ENCODE peak calls at places on chromosomes 12 and 14, in nine cellular contexts. M, P, C, B, F, V, T, W and N are unnamed samples.

GRCh38 chr12:113065126-113066007 is 8.8 kb downstream of the DTX1 start:
- ATAC-seq in M (peak), P (peak), C (no peak), B (no peak), F (no peak), V (no peak), T (peak), W (peak), N (peak)

GRCh38 chr12:49540229-49541139 is 1.7 kb downstream of the KCNH3 start:
- ATAC-seq in M (no peak), P (no peak), C (no peak), B (no peak), F (no peak), V (no peak), T (no peak), W (no peak), N (no peak)

GRCh38 chr14:39368261-39368959 is 63.8 kb downstream of the FBXO33 start:
- ATAC-seq in M (peak), P (peak), C (peak), B (peak), F (peak), V (no peak), T (peak), W (peak), N (no peak)

GRCh38 chr12:119578112-119578511 is 15.5 kb upstream of the TMEM233 start:
- ATAC-seq in M (no peak), P (no peak), C (no peak), B (no peak), F (no peak), V (no peak), T (no peak), W (no peak), N (no peak)

GRCh38 chr14:71497645-71498086 is 434.6 kb upstream of the RGS6 start:
- ATAC-seq in M (no peak), P (peak), C (no peak), B (peak), F (no peak), V (peak), T (peak), W (no peak), N (no peak)

GRCh38 chr12:85866929-85867776 is 6.9 kb upstream of the NTS start:
- ATAC-seq in M (peak), P (peak), C (peak), B (peak), F (peak), V (no peak), T (peak), W (no peak), N (peak)

GRCh38 chr14:75493580-75494130 is 28.6 kb upstream of the BATF start:
- ATAC-seq in M (no peak), P (peak), C (no peak), B (no peak), F (no peak), V (no peak), T (no peak), W (no peak), N (no peak)

GRCh38 chr14:55749946-55750345 is 169.9 kb downstream of the KTN1 start:
- ATAC-seq in M (no peak), P (no peak), C (no peak), B (no peak), F (no peak), V (no peak), T (no peak), W (no peak), N (no peak)

GRCh38 chr12:84994436-84994835 is 41.6 kb downstream of the TSPAN19 start:
- ATAC-seq in M (no peak), P (no peak), C (no peak), B (no peak), F (no peak), V (no peak), T (no peak), W (no peak), N (no peak)

GRCh38 chr12:53660064-53660463 is 15.8 kb downstream of the ATP5MC2 start:
- ATAC-seq in M (peak), P (no peak), C (peak), B (no peak), F (no peak), V (no peak), T (no peak), W (peak), N (no peak)

GRCh38 chr12:75774309-75775052 is 257.1 kb downstream of the PHLDA1 start:
- ATAC-seq in M (no peak), P (peak), C (no peak), B (no peak), F (no peak), V (no peak), T (no peak), W (no peak), N (no peak)

GRCh38 chr14:67892466-67893120 is 73.0 kb downstream of the RAD51B start:
- ATAC-seq in M (no peak), P (no peak), C (no peak), B (no peak), F (no peak), V (no peak), T (no peak), W (no peak), N (no peak)

GRCh38 chr12:643478-644292 is 19.6 kb downstream of the NINJ2 start:
- ATAC-seq in M (no peak), P (peak), C (peak), B (peak), F (no peak), V (no peak), T (no peak), W (peak), N (peak)

GRCh38 chr14:54267172-54267571 is 129.6 kb upstream of the CDKN3 start:
- ATAC-seq in M (no peak), P (peak), C (no peak), B (no peak), F (no peak), V (peak), T (no peak), W (no peak), N (no peak)

GRCh38 chr14:26401170-26401968 is 196.5 kb downstream of the NOVA1 start:
- ATAC-seq in M (no peak), P (no peak), C (no peak), B (no peak), F (no peak), V (no peak), T (no peak), W (no peak), N (no peak)

GRCh38 chr12:91105807-91106206 is 5.5 kb downstream of the LUM start:
- ATAC-seq in M (no peak), P (no peak), C (no peak), B (no peak), F (no peak), V (no peak), T (no peak), W (no peak), N (no peak)

DNA sequence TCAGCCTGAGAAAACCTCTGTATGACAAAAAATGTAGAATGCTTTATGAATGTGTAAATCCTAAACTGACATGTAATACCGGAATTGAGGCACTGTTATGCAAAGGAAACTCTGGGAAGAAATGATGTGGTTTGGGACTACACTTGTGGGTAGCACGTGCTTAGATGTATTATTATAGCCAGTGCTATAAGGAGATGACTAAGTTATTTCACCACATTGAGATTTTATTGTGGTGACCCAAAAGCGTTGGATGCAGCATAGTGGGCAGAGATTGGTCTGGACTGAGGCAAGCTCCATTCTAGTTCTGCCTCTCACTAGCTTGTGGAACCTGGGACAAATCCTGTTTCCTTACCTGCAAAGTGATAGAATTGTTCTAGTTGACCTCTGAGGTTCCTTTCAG is 172.2 kb downstream of the SNAPC1 start:
- ATAC-seq in M (no peak), P (no peak), C (no peak), B (no peak), F (no peak), V (no peak), T (no peak), W (no peak), N (no peak)
- H3K27ac ChIP-seq in M (no peak), P (no peak), C (no peak), B (no peak), F (no peak), V (no peak), T (no peak), W (no peak), N (no peak)

DNA sequence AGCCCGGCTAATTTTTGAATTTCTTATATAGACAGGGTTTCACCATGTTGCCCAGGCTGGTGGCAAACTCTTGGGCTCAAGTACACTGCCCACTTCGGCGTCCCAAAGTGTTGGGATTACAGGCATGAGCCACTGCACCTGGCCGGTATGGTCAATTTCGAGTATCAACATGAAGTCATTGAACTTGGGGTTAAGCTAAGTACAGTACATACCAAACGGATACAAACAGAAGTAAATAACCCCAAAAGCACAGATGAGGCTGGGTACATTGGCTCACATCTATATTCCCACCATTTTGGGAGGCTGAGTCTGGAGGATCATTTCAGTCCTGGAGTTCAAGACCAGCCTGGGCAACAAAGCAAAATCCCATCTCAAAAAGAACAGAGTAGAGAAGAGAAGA is 13.0 kb upstream of the PSMD9 start:
- ATAC-seq in M (no peak), P (no peak), C (no peak), B (no peak), F (no peak), V (no peak), T (no peak), W (no peak), N (no peak)
- H3K27ac ChIP-seq in M (no peak), P (no peak), C (no peak), B (no peak), F (no peak), V (no peak), T (no peak), W (no peak), N (no peak)

GRCh38 chr12:29148958-29149690 is at the start of gene FAR2:
- ATAC-seq in M (peak), P (peak), C (peak), B (peak), F (peak), V (peak), T (peak), W (peak), N (peak)
- H3K27ac ChIP-seq in M (no peak), P (peak), C (peak), B (peak), F (peak), V (peak), T (peak), W (peak), N (peak)

GRCh38 chr12:104134882-104135281 is 3.1 kb downstream of the NFYB start:
- ATAC-seq in M (no peak), P (no peak), C (no peak), B (no peak), F (no peak), V (no peak), T (no peak), W (no peak), N (no peak)

GRCh38 chr12:104130760-104131159 is 7.2 kb downstream of the NFYB start:
- ATAC-seq in M (no peak), P (no peak), C (no peak), B (peak), F (no peak), V (no peak), T (no peak), W (no peak), N (no peak)

GRCh38 chr12:104133861-104134260 is 4.1 kb downstream of the NFYB start:
- ATAC-seq in M (no peak), P (no peak), C (no peak), B (no peak), F (no peak), V (no peak), T (no peak), W (no peak), N (no peak)

GRCh38 chr12:104131609-104132008 is 6.4 kb downstream of the NFYB start:
- ATAC-seq in M (no peak), P (no peak), C (no peak), B (peak), F (no peak), V (no peak), T (no peak), W (no peak), N (no peak)

DNA sequence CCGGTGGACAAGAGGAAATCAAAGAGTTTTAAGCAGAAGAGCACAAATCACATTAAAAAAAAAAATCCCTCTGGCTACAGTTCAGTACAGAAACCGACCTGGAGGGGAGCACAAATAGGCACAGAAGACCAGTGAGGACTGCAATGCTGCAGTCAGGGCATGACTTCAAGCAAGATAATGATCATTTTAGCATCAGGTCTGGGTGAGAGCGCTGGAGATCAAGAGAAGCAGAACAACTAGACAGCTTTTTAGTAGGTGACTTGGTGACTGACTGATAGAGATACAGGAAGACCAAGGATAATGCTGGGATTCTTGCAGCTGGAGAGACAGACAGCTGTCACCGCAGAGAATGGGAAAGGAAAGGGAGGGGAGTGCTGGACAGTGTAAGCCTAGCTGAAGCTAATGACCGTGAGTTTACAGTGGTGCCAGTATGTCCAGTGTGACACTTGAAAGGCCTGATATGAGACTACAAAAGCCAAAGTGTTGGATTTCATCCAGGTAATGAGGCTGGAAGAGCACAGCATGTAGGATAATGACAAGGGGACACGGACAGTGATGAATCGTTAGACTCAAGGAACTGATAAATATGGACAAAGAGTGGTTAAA is 5.6 kb downstream of the NFYB start:
- ATAC-seq in M (no peak), P (no peak), C (peak), B (peak), F (no peak), V (no peak), T (no peak), W (peak), N (no peak)
- H3K27ac ChIP-seq in M (no peak), P (no peak), C (peak), B (peak), F (no peak), V (peak), T (no peak), W (no peak), N (peak)

DNA sequence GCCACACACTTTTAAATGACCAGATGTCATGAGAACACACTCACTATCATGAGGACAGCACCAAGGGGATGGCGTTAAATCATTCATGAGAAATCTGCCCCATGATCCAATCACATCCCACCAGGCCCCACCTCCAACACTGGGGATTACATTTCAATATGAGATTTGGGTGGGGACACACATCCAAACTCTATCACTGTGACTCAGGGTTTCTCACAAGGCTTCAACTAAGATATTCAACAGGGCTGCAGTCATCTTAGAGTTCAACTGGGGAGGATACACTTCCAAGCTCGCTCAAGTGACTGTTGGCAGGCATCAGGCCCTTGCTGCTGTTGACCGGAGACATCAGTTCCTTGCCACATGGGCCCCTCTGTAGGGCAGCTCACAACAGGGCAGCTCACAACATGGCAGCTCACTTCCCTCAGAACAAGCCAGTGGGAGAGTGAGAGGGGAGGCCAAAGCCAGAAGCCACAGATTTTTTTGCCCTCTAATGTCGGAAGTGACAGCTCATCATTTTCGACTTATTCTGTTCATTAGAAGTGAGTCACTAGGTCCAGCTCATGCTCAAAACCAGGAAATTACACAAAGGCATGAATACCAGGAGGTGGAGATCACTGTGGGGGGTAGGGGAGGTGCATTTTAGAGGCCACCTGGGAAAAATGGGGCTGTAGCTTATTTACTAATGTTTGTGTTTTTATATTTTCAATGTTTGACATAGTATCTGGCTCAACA is 50.8 kb upstream of the PTHLH start:
- ATAC-seq in M (peak), P (no peak), C (no peak), B (no peak), F (no peak), V (no peak), T (no peak), W (no peak), N (no peak)
- H3K27ac ChIP-seq in M (peak), P (no peak), C (no peak), B (no peak), F (no peak), V (no peak), T (peak), W (peak), N (no peak)

DNA sequence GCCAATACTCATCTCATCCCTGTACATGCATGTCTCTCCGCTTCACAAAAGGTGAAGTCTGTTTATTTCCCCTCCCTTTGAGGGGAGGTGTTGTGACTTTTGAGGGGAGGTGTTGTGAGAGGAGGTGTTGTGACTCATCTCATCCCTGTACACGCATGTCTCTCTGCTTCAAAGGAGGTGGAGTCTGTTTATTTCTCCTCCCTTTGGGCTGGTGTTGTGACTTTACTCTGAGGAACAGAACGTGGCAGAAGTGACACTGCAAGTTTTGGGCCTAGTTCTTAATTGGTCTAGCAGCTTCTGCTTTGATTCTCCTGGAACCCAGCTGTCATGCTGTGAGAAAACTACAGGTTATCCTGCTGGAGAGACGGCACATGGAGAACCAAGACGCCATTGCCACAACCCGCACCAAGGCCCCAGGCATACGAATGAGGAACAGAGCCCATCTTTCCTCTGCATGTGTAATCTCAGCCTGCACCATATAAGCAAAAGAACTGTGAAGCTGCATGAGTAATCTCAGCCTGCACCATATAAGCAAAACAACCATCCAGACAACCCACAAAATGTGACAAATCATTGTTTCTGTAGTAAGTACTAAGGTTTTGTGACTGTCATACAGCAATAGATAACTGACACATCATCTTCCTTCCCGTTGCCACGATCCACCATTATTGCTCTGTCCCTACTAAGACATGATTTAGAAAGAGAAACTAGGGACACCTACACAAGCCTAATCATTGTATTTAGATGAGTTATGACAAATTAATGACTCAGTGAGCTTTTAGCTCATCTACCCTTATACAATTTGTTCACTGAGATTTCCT is 30.0 kb downstream of the GALNT4 start:
- ATAC-seq in M (no peak), P (peak), C (no peak), B (no peak), F (no peak), V (no peak), T (no peak), W (peak), N (no peak)
- H3K27ac ChIP-seq in M (no peak), P (no peak), C (no peak), B (no peak), F (no peak), V (no peak), T (no peak), W (peak), N (no peak)

DNA sequence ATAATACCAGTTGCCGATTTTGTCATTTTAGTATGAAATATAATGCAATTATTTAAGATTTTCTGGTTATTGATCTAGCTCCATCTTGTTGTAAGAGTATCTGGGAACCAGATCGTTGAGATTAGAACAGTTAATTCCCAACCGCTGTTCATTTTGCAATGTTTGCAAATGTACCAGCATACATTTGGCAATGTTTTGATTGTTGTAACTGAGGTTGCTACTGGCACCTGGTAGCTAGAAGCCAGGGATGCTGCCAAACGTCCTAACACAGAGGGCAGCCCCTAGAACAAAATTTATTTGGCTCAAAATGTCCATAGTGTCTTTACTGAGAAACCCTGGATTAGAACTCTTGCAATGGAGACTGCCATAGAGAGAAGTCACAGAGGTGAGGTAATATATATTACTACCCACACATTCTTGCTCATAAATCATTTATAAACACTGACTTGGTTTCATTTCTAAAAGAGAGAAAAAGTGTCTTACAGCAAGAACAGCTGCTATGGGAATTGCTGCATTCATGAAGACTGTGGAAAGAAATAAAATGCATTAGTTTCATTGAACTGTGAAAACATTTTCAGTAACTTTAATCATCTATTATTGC is 46.3 kb downstream of the ABCC9 start:
- ATAC-seq in M (no peak), P (no peak), C (no peak), B (peak), F (no peak), V (no peak), T (no peak), W (no peak), N (peak)
- H3K27ac ChIP-seq in M (no peak), P (no peak), C (no peak), B (no peak), F (no peak), V (no peak), T (no peak), W (no peak), N (peak)

GRCh38 chr12:9597365-9597764 is 10.4 kb downstream of the KLRB1 start:
- ATAC-seq in M (no peak), P (no peak), C (no peak), B (no peak), F (no peak), V (no peak), T (no peak), W (no peak), N (no peak)
- H3K27ac ChIP-seq in M (no peak), P (no peak), C (no peak), B (no peak), F (no peak), V (no peak), T (no peak), W (no peak), N (no peak)

DNA sequence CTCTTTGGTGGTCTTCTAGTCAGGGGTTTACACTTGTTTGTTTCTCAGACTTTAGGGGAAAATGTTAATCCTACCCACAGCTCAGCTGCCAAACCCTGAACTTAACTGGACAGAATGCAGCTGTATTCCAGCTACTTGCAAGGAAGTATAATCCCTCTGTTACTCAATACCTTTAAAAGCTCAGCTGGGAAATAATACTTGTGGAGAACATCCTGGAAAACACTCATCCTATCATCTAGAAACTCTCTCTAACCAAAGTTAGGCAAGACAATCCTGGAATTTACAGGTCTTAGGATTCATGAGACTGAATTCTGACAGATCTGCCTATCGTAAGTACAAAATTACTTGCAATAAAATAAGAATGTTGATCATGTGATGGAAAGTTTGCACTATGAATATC is 404.1 kb downstream of the ADAMTS20 start:
- ATAC-seq in M (no peak), P (no peak), C (no peak), B (no peak), F (no peak), V (no peak), T (no peak), W (no peak), N (peak)
- H3K27ac ChIP-seq in M (no peak), P (no peak), C (no peak), B (no peak), F (no peak), V (no peak), T (no peak), W (no peak), N (no peak)